ENCODE peak calls at places on chromosomes 3 and 15, in seven cellular contexts. W is A549, R is GM13976, Q is left lung, G is AG09319, H is lower leg skin, P is AG04450. C is an unnamed sample.

GRCh38 chr15:51749307-51749706 is 2.1 kb upstream of the TMOD2 start:
- DNase-seq in H (no peak), R (no peak), P (no peak), G (no peak), W (no peak), Q (no peak), C (no peak)

GRCh38 chr3:69914395-69914794 is 85.1 kb upstream of the SAMMSON start:
- DNase-seq in W (peak; percentile 18), H (no peak), P (no peak), G (no peak), Q (no peak), R (no peak), C (no peak)

GRCh38 chr3:194782767-194783404 is 97.2 kb downstream of the FAM43A start:
- DNase-seq in W (peak; percentile 6), H (no peak), R (no peak), Q (no peak), G (no peak), P (no peak), C (no peak)

GRCh38 chr15:90891346-90891949 is 7.1 kb downstream of the FES start:
- DNase-seq in G (no peak), Q (no peak), W (no peak), P (no peak), H (no peak), R (no peak), C (no peak)

GRCh38 chr3:78402720-78403119 is 1362.8 kb downstream of the ROBO2 start:
- DNase-seq in W (no peak), R (no peak), Q (no peak), G (no peak), H (peak; percentile 23), P (no peak), C (no peak)

GRCh38 chr15:64527263-64527984 is 67.0 kb downstream of the ZNF609 start:
- DNase-seq in G (no peak), W (peak; percentile 38), Q (no peak), R (no peak), P (peak; percentile 56), H (no peak), C (no peak)

GRCh38 chr3:78977073-78977472 is 790.7 kb downstream of the ROBO1 start:
- DNase-seq in P (no peak), G (no peak), W (no peak), R (no peak), Q (no peak), H (no peak), C (no peak)

GRCh38 chr15:83559310-83559966 is 94.5 kb upstream of the ADAMTSL3 start:
- DNase-seq in H (peak; percentile 51), G (peak; percentile 29), Q (no peak), R (peak; percentile 59), W (peak; percentile 76), P (peak; percentile 30), C (no peak)

GRCh38 chr3:71311320-71312046 is 272.0 kb downstream of the FOXP1 start:
- DNase-seq in Q (no peak), W (no peak), P (no peak), G (no peak), H (no peak), R (no peak), C (no peak)

GRCh38 chr3:171679011-171679492 is 131.2 kb downstream of the PLD1 start:
- DNase-seq in H (no peak), R (no peak), G (no peak), W (no peak), Q (no peak), P (no peak), C (no peak)

GRCh38 chr15:51864408-51865056 is 35.1 kb downstream of the TMOD3 start:
- DNase-seq in H (no peak), R (no peak), Q (no peak), P (no peak), G (no peak), W (no peak), C (no peak)

GRCh38 chr3:110589381-110589780 is 482.2 kb upstream of the NECTIN3 start:
- DNase-seq in R (no peak), P (no peak), W (no peak), H (no peak), Q (no peak), G (no peak), C (no peak)

GRCh38 chr3:15610083-15610482 is 8.5 kb downstream of the BTD start:
- DNase-seq in H (peak; percentile 33), Q (peak; percentile 59), R (no peak), W (peak; percentile 70), G (no peak), P (no peak), C (no peak)

GRCh38 chr3:62373215-62373614 is at the start of gene FEZF2:
- DNase-seq in G (no peak), R (peak; percentile 27), H (no peak), Q (no peak), P (no peak), W (no peak), C (no peak)

GRCh38 chr3:152696962-152697361 is 138.0 kb upstream of the P2RY1 start:
- DNase-seq in W (no peak), G (no peak), Q (no peak), P (no peak), H (no peak), R (no peak), C (no peak)

DNA sequence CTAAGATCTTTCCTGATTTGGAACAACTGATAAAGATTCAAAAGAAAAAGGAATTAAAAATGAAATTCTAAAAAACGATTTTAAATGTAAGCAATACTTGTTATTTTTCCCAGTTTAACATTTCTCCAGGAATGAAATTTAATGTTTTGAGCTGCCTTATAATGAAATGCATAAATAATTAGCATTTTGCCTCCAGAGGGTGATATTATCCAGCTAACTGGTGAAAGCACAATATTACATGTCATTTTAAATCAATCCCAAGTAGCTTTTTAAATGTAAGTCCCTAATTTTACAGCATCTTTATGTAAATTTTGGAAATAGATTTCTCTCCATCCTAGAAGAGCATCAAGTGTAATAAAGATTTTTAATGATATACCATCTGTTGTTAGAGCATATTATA is 139.1 kb upstream of the P2RY1 start:
- DNase-seq in W (no peak), P (no peak), R (no peak), Q (no peak), G (no peak), H (no peak), C (no peak)
- TF ChIP-seq CTCF in W (no peak), P (no peak), R (no peak), Q (no peak), G (no peak), H (no peak), C (no peak)

DNA sequence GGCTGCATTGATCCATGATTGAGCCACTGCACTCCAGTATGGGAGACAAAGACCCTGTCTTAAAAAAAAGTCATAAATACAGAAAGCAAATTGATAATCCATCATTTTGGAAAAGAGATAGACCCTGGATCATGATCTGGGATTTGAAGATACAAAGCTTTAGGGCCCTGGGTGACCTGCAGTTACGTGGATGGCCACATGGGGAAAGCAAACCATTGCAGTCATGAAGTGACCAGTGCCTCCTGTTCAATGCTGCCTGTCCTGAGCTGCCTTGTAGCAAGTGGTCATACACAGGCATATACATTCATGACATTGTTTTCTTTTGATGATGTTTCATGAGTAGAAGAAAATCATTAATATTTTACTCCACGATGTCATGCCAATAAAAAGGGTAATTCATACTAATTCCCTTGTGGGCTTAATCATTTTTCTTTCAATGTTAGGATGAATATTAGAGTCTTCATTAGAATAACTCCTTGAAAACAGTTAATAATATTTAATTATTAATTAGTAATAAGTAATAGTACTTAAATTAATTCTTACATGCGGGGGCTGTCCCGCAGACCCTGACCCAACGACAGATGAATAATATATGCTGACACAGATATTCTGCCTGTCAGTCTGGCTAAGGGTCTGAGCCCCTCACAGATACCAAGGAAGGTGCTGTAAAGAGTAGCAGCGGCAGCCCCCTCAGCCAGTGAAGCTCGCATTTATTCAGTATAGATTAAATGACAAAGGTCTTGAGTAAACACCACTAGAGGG is 109.0 kb upstream of the UNC13C start:
- DNase-seq in Q (no peak), H (no peak), P (no peak), R (no peak), W (peak; percentile 61), G (no peak), C (no peak)
- TF ChIP-seq CTCF in Q (no peak), H (no peak), P (no peak), R (no peak), W (no peak), G (no peak), C (no peak)

GRCh38 chr15:45089712-45090373 is 24.1 kb downstream of the DUOX2 start:
- DNase-seq in R (no peak), H (no peak), Q (no peak), P (no peak), G (no peak), W (no peak), C (no peak)

GRCh38 chr15:45084163-45084562 is 29.8 kb downstream of the DUOX2 start:
- DNase-seq in P (no peak), W (no peak), H (no peak), R (no peak), Q (no peak), G (no peak), C (no peak)

GRCh38 chr15:45088801-45089711 is 24.9 kb downstream of the DUOX2 start:
- DNase-seq in G (no peak), H (no peak), R (no peak), W (no peak), P (no peak), Q (no peak), C (no peak)

GRCh38 chr15:45091161-45091560 is 22.8 kb downstream of the DUOX2 start:
- DNase-seq in R (no peak), H (no peak), G (no peak), Q (no peak), P (peak; percentile 42), W (peak; percentile 14), C (no peak)

DNA sequence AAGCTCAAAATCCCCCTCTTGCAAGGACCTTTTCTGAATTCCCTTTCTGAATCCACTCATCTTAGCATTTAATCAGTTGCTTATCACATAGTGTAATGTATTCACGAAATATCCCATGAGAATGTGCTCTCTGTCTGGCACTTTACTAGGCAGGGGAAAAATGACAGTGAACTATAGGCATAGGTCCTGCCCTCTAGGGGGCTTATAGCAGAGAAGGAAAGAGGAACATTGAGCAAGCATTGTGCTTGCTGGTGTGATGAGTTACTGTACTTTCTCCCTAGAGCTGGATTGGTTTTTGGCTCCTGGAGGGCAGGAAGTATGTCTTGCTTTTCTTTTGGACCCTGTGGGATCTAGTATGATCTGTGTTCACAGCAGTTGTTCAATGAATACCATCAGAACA is 26.5 kb downstream of the DUOX2 start:
- DNase-seq in G (no peak), H (no peak), R (no peak), P (no peak), W (no peak), Q (no peak), C (no peak)
- TF ChIP-seq CTCF in G (no peak), H (no peak), R (no peak), P (no peak), W (no peak), Q (no peak), C (no peak)

DNA sequence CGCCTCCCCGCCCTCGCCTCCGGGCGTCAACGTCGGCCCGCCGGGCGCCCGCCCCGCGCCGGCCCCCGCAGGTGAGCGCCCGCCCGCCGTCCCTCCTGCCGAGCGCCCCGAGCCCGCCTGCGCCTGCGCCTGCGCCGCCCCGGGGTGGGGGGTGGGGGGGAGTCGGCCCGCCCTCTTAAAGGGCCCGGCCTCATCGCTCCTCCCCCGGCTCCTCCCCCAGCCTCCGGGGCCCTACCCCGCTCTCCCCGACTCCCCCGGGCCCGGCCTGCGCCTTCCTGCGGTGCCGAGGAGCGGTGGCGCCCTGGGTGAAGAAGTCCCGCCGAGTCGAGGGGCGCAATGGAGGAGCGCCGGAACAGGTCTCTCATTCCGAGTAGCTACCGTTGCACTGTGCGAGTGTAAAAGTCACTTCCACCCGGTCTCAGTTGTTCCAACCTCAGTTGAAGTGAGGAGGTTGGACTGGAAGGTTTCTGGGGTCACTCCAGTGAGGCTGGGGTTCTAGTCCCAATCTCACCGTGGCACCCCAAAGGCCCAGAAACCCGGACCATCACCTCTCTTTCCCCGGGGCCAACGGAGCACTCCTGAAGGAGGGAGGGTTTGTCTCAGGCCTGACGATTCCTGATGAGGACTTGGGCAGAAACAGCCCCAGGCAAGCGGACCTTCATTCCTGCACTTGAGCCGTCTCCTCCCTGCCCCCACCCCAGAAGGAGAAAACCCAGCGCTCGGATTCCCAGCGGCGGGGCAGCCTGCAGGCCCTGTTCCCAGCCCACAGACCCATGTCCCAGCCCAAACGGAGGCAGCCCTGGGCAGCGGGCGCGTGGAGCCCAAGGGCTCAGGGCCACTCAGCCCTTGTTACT is 1.5 kb upstream of the TNK2 start:
- DNase-seq in W (peak; percentile 66), H (peak; percentile 69), R (peak; percentile 99), P (no peak), G (no peak), Q (peak; percentile 90), C (no peak)
- TF ChIP-seq CTCF in W (no peak), H (no peak), R (no peak), P (no peak), G (no peak), Q (no peak), C (no peak)

C was measured in omental fat pad.